ENCODE peak calls at places on chromosomes 3 and 15, in seven cellular contexts. P, Q, M, R, K, H and E are unnamed samples.

GRCh38 chr15:41574158-41574557 is 15.1 kb downstream of the TYRO3 start:
- DNase-seq in Q (no peak), R (no peak), H (no peak), P (no peak), M (no peak), K (no peak), E (no peak)

GRCh38 chr15:62110000-62110851 is 43.4 kb downstream of the C2CD4A start:
- DNase-seq in P (peak; percentile 69), M (peak; percentile 82), R (no peak), H (peak; percentile 32), Q (peak; percentile 40), K (no peak), E (no peak)

GRCh38 chr3:127259882-127260281 is 28.0 kb downstream of the PRR20G start:
- DNase-seq in P (no peak), H (no peak), M (no peak), R (no peak), K (no peak), Q (no peak), E (no peak)

GRCh38 chr3:122461834-122462233 is 46.0 kb upstream of the WDR5B start:
- DNase-seq in M (no peak), R (no peak), K (no peak), P (no peak), H (no peak), Q (no peak), E (no peak)

GRCh38 chr3:162487138-162487537 is 990.5 kb downstream of the OTOL1 start:
- DNase-seq in Q (no peak), P (no peak), R (no peak), H (no peak), M (no peak), K (no peak), E (no peak)

GRCh38 chr3:37250435-37250834 is 76.1 kb upstream of the LRRFIP2 start:
- DNase-seq in M (no peak), H (no peak), K (no peak), Q (no peak), R (no peak), P (no peak), E (no peak)

GRCh38 chr3:71016141-71016845 is 567.2 kb downstream of the FOXP1 start:
- DNase-seq in K (no peak), Q (no peak), R (no peak), M (no peak), P (no peak), H (peak; percentile 52), E (no peak)

GRCh38 chr15:64209680-64210334 is 47.0 kb upstream of the PPIB start:
- DNase-seq in M (peak; percentile 47), H (no peak), Q (no peak), P (peak; percentile 30), K (no peak), R (no peak), E (no peak)

GRCh38 chr3:18127864-18128185 is 297.3 kb downstream of the SATB1 start:
- DNase-seq in Q (no peak), K (no peak), H (no peak), R (no peak), M (no peak), P (no peak), E (no peak)

GRCh38 chr3:13301295-13301987 is 118.7 kb downstream of the NUP210 start:
- DNase-seq in Q (peak; percentile 75), R (no peak), H (no peak), M (no peak), P (peak; percentile 64), K (peak; percentile 89), E (peak; percentile 74)

GRCh38 chr3:30042274-30042859 is 564.0 kb upstream of the TGFBR2 start:
- DNase-seq in M (peak; percentile 34), R (no peak), H (peak; percentile 56), Q (peak; percentile 52), P (peak; percentile 28), K (peak; percentile 13), E (peak; percentile 57)

GRCh38 chr3:80688814-80689213 is 921.0 kb upstream of the ROBO1 start:
- DNase-seq in R (no peak), Q (no peak), K (no peak), H (peak; percentile 16), M (peak; percentile 3), P (no peak), E (no peak)

GRCh38 chr15:90799639-90800038 is 68.7 kb upstream of the FURIN start:
- DNase-seq in M (no peak), R (no peak), Q (no peak), H (no peak), P (no peak), K (no peak), E (no peak)

GRCh38 chr3:122973893-122974615 is 53.5 kb downstream of the SEMA5B start:
- DNase-seq in M (no peak), H (no peak), Q (peak; percentile 75), K (no peak), R (no peak), P (no peak), E (no peak)

GRCh38 chr3:10753964-10754363 is 62.1 kb upstream of the SLC6A11 start:
- DNase-seq in Q (no peak), K (peak; percentile 68), H (peak; percentile 33), P (peak; percentile 37), R (peak; percentile 4), M (no peak), E (no peak)

GRCh38 chr3:169146112-169146665 is 517.3 kb downstream of the MECOM start:
- DNase-seq in R (no peak), M (peak; percentile 55), H (peak; percentile 32), P (peak; percentile 52), K (peak; percentile 59), Q (peak; percentile 53), E (peak; percentile 62)

GRCh38 chr3:52052831-52053306 is 3.5 kb downstream of the DUSP7 start:
- DNase-seq in K (peak; percentile 92), Q (no peak), H (peak; percentile 88), P (peak; percentile 47), R (no peak), M (no peak), E (no peak)

GRCh38 chr15:40536501-40536900 is 28.3 kb downstream of the CCDC32 start:
- DNase-seq in P (no peak), H (no peak), M (no peak), R (no peak), K (no peak), Q (no peak), E (no peak)

GRCh38 chr15:70217246-70218160 is 119.8 kb upstream of the TLE3 start:
- DNase-seq in P (no peak), M (no peak), H (no peak), Q (no peak), R (no peak), K (peak; percentile 8), E (no peak)

GRCh38 chr3:87436781-87437543 is 160.6 kb upstream of the POU1F1 start:
- DNase-seq in M (no peak), H (no peak), K (no peak), P (no peak), Q (no peak), R (no peak), E (no peak)

GRCh38 chr15:28922712-28923012 is 36.9 kb downstream of the APBA2 start:
- DNase-seq in Q (no peak), H (no peak), R (no peak), K (no peak), M (no peak), P (no peak), E (no peak)

GRCh38 chr15:69074011-69074842 is 59.7 kb downstream of the NOX5 start:
- DNase-seq in M (peak; percentile 47), P (peak; percentile 56), Q (peak; percentile 75), H (peak; percentile 66), K (peak; percentile 83), R (no peak), E (peak; percentile 81)

GRCh38 chr3:159263750-159264561 is 462.1 kb downstream of the MFSD1 start:
- DNase-seq in R (no peak), K (peak; percentile 15), M (peak; percentile 63), Q (peak; percentile 24), P (peak; percentile 55), H (peak; percentile 18), E (no peak)

GRCh38 chr3:123884258-123884831 is at the start of gene MYLK:
- DNase-seq in Q (peak; percentile 95), H (peak; percentile 21), R (no peak), M (peak; percentile 75), P (peak; percentile 67), K (peak; percentile 93), E (peak; percentile 87)

GRCh38 chr3:50671331-50671730 is 3.4 kb upstream of the DOCK3 start:
- DNase-seq in K (no peak), R (no peak), M (no peak), H (no peak), Q (no peak), P (peak; percentile 25), E (no peak)

GRCh38 chr15:85785887-85786777 is 8.6 kb downstream of the KLHL25 start:
- DNase-seq in P (peak; percentile 89), K (peak; percentile 60), Q (no peak), R (no peak), H (peak; percentile 87), M (peak; percentile 68), E (no peak)

GRCh38 chr3:14303336-14304100 is 98.9 kb upstream of the SLC6A6 start:
- DNase-seq in H (no peak), P (no peak), Q (no peak), M (no peak), R (no peak), K (no peak), E (no peak)

GRCh38 chr15:68558318-68559305 is 20.2 kb upstream of the CORO2B start:
- DNase-seq in R (no peak), P (no peak), M (no peak), K (peak; percentile 78), Q (peak; percentile 11), H (no peak), E (no peak)

GRCh38 chr15:73906346-73907017 is 19.8 kb upstream of the LOXL1 start:
- DNase-seq in K (no peak), R (no peak), M (no peak), P (no peak), H (no peak), Q (no peak), E (no peak)

GRCh38 chr15:30041868-30042267 is 40.9 kb upstream of the GOLGA8J start:
- DNase-seq in R (no peak), K (no peak), H (no peak), Q (no peak), P (no peak), M (no peak), E (no peak)

GRCh38 chr3:53236112-53236841 is 19.5 kb downstream of the TKT start:
- DNase-seq in P (peak; percentile 60), H (peak; percentile 85), M (no peak), R (no peak), K (peak; percentile 77), Q (no peak), E (no peak)

GRCh38 chr3:191985691-191986090 is 524.7 kb downstream of the PYDC2 start:
- DNase-seq in P (no peak), Q (no peak), H (no peak), K (no peak), M (no peak), R (no peak), E (no peak)

GRCh38 chr15:74039656-74040010 is 42.7 kb downstream of the GOLGA6A start:
- DNase-seq in K (no peak), H (no peak), Q (no peak), P (no peak), M (no peak), R (no peak), E (no peak)

GRCh38 chr15:60906275-60906674 is 322.8 kb downstream of the RORA start:
- DNase-seq in P (no peak), H (no peak), R (no peak), M (no peak), K (no peak), Q (no peak), E (no peak)

GRCh38 chr3:157109267-157110141 is 50.4 kb downstream of the CCNL1 start:
- DNase-seq in M (no peak), R (no peak), K (no peak), Q (no peak), P (no peak), H (no peak), E (no peak)

GRCh38 chr3:11523793-11524160 is 119.9 kb downstream of the VGLL4 start:
- DNase-seq in Q (no peak), K (peak; percentile 5), R (no peak), P (no peak), M (no peak), H (no peak), E (no peak)

GRCh38 chr15:59268199-59268979 is 61.7 kb downstream of the LDHAL6B start:
- DNase-seq in Q (no peak), R (no peak), M (no peak), H (no peak), P (peak; percentile 46), K (no peak), E (no peak)

GRCh38 chr3:107993771-107994170 is 97.1 kb downstream of the CD47 start:
- DNase-seq in H (no peak), M (no peak), P (no peak), Q (no peak), K (no peak), R (no peak), E (no peak)